ENCODE peak calls at places on chromosomes 1 and 21, in six cellular contexts. B, N, K, O, Q and Y are unnamed samples.

GRCh38 chr1:201660931-201661822 is 122.2 kb downstream of the NAV1 start:
- DNase-seq in O (no peak), N (peak; percentile 34), Q (no peak), B (peak; percentile 31), K (no peak), Y (no peak)

GRCh38 chr1:175207971-175208370 is 15.4 kb upstream of the KIAA0040 start:
- DNase-seq in N (no peak), Q (no peak), B (no peak), O (no peak), K (no peak), Y (no peak)

GRCh38 chr1:32045770-32046169 is 27.0 kb upstream of the TMEM39B start:
- DNase-seq in B (no peak), Q (no peak), N (no peak), K (no peak), O (no peak), Y (no peak)

GRCh38 chr1:3717715-3718601 is 34.3 kb upstream of the CCDC27 start:
- DNase-seq in K (no peak), N (peak; percentile 84), B (no peak), Q (no peak), O (no peak), Y (no peak)

GRCh38 chr1:204271970-204272369 is 58.2 kb upstream of the GOLT1A start:
- DNase-seq in Q (no peak), B (no peak), O (no peak), K (no peak), N (no peak), Y (no peak)

GRCh38 chr1:199122532-199123311 is 483.9 kb downstream of the PTPRC start:
- DNase-seq in N (no peak), B (peak; percentile 43), K (no peak), Q (peak; percentile 79), O (no peak), Y (peak; percentile 59)

GRCh38 chr1:152683846-152684245 is 2.1 kb upstream of the LCE2B start:
- DNase-seq in B (peak; percentile 12), O (no peak), K (no peak), Q (no peak), N (no peak), Y (no peak)

GRCh38 chr1:100989306-100990077 is 36.1 kb downstream of the DPH5 start:
- DNase-seq in N (no peak), O (no peak), K (no peak), Q (peak; percentile 54), B (peak; percentile 84), Y (peak; percentile 83)

GRCh38 chr1:199684686-199685273 is 342.7 kb upstream of the NR5A2 start:
- DNase-seq in Q (peak; percentile 80), N (peak; percentile 58), B (peak; percentile 75), K (no peak), O (peak; percentile 36), Y (peak; percentile 73)

GRCh38 chr1:17259233-17259873 is 10.5 kb downstream of the PADI3 start:
- DNase-seq in N (no peak), O (no peak), K (no peak), B (peak; percentile 28), Q (no peak), Y (peak; percentile 18)

GRCh38 chr1:160362168-160362941 is 4.5 kb upstream of the NHLH1 start:
- DNase-seq in N (peak; percentile 28), Q (no peak), B (peak; percentile 18), K (no peak), O (no peak), Y (no peak)

GRCh38 chr1:1203561-1204424 is 2.6 kb downstream of the TNFRSF18 start:
- DNase-seq in K (peak; percentile 11), N (no peak), Q (no peak), O (no peak), B (no peak), Y (no peak)

GRCh38 chr21:37582613-37583012 is 216.0 kb downstream of the DYRK1A start:
- DNase-seq in N (peak; percentile 60), O (no peak), Q (peak; percentile 68), B (peak; percentile 52), K (no peak), Y (peak; percentile 73)

GRCh38 chr1:151898519-151898991 is 10.8 kb downstream of the THEM4 start:
- DNase-seq in Q (no peak), B (no peak), K (no peak), N (no peak), O (peak; percentile 49), Y (no peak)

GRCh38 chr21:39208624-39209333 is 25.5 kb upstream of the PSMG1 start:
- DNase-seq in B (no peak), O (peak; percentile 62), Q (no peak), K (no peak), N (no peak), Y (no peak)

GRCh38 chr1:186435336-186435735 is 25.6 kb downstream of the PDC start:
- DNase-seq in B (peak; percentile 13), O (no peak), Q (peak; percentile 1), K (no peak), N (no peak), Y (no peak)

GRCh38 chr1:6417961-6418667 is 1.6 kb downstream of the HES2 start:
- DNase-seq in Q (no peak), B (no peak), K (no peak), O (peak; percentile 72), N (no peak), Y (no peak)

GRCh38 chr1:209587778-209588177 is 4.3 kb downstream of the CAMK1G start:
- DNase-seq in O (no peak), B (peak; percentile 16), Q (peak; percentile 93), N (no peak), K (no peak), Y (no peak)

GRCh38 chr1:164559342-164560070 is 522 bp downstream of the PBX1 start:
- DNase-seq in Q (peak; percentile 44), K (peak; percentile 34), O (peak; percentile 46), N (peak; percentile 59), B (no peak), Y (peak; percentile 54)

GRCh38 chr21:45551316-45551715 is 9.1 kb upstream of the SLC19A1 start:
- DNase-seq in B (peak; percentile 59), N (no peak), O (no peak), Q (peak; percentile 88), K (peak; percentile 9), Y (peak; percentile 71)

GRCh38 chr21:45471229-45472052 is 66.5 kb downstream of the COL18A1 start:
- DNase-seq in K (peak; percentile 59), B (peak; percentile 93), Q (peak; percentile 82), N (no peak), O (no peak), Y (peak; percentile 93)

GRCh38 chr1:147669475-147670318 is 627 bp downstream of the ACP6 start:
- DNase-seq in Q (peak; percentile 83), K (peak; percentile 26), N (peak; percentile 60), B (peak; percentile 40), O (peak; percentile 60), Y (peak; percentile 50)

GRCh38 chr1:98260421-98260820 is 339.6 kb upstream of the DPYD start:
- DNase-seq in B (no peak), N (no peak), Q (no peak), K (no peak), O (no peak), Y (no peak)

GRCh38 chr1:48674641-48675040 is 102.0 kb downstream of the BEND5 start:
- DNase-seq in N (no peak), Q (peak; percentile 47), K (no peak), O (no peak), B (peak; percentile 38), Y (peak; percentile 72)

GRCh38 chr1:111967067-111967690 is 22.3 kb downstream of the KCND3 start:
- DNase-seq in K (no peak), O (no peak), B (no peak), N (peak; percentile 68), Q (no peak), Y (no peak)

GRCh38 chr1:43834280-43835140 is 99.1 kb upstream of the ARTN start:
- DNase-seq in N (no peak), O (no peak), Q (peak; percentile 86), K (no peak), B (peak; percentile 89), Y (peak; percentile 97)

GRCh38 chr1:52523376-52523775 is 29.5 kb downstream of the TUT4 start:
- DNase-seq in K (no peak), B (peak; percentile 26), N (no peak), Q (no peak), O (no peak), Y (peak; percentile 18)

GRCh38 chr1:22347854-22348760 is 103.5 kb upstream of the ZBTB40 start:
- DNase-seq in Q (peak; percentile 91), K (no peak), B (no peak), O (no peak), N (no peak), Y (peak; percentile 35)

DNA sequence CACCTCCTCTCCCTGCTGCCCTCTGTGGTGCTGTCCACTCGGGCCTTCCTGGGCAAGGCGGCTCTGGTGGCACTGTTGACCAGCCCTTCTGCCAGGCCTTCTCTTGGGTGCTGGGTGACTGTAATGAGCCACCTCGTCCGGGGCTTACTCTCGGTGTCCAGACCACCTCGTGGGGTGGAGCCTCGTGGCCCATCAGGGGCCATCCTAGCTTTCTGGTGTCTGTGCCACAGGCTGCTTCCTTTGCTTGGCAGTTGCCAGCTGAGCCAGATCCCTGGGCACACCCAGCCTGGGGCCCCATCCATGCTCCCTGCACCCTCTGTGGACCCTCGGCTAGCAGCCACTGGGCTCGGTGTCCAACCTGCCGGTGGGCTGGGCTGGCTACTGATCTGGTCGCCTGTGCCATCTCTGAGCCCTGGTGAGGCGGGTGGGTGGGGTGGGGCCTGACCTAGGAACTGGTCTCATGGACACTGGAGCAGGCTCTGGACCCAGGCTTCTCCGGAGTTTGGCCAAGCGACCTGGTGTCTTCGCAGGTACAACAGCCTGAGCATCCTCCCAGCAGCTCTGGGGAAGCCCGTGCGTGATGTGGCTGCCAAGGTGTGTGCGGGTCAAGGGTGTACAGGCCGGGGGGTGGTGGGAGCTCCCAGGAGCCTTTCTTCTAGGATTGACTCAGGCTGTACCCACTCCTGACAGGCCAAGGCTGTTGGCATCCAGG is 1.4 kb downstream of the PRXL2B start:
- DNase-seq in O (no peak), N (no peak), Q (no peak), K (no peak), B (no peak), Y (no peak)
- H3K4me3 ChIP-seq in O (peak overlapping the region; percentile 88), N (no peak overlapping the region), Q (peak overlapping the region; percentile 96), K (peak overlapping the region; percentile 86), B (peak overlapping the region; percentile 75), Y (peak overlapping the region; percentile 61)

GRCh38 chr1:29653886-29654450 is 417.6 kb downstream of the PTPRU start:
- DNase-seq in K (no peak), Q (no peak), N (no peak), B (no peak), O (peak; percentile 6), Y (no peak)

GRCh38 chr1:29655145-29655544 is 418.8 kb downstream of the PTPRU start:
- DNase-seq in Q (no peak), K (no peak), N (no peak), O (peak; percentile 1), B (no peak), Y (no peak)

GRCh38 chr1:29657816-29658215 is 421.5 kb downstream of the PTPRU start:
- DNase-seq in K (no peak), Q (no peak), B (no peak), N (no peak), O (peak; percentile 2), Y (no peak)

GRCh38 chr1:29658688-29659087 is 422.4 kb downstream of the PTPRU start:
- DNase-seq in Q (no peak), B (no peak), O (no peak), N (no peak), K (no peak), Y (no peak)

GRCh38 chr1:29655945-29656866 is 419.9 kb downstream of the PTPRU start:
- DNase-seq in N (peak; percentile 20), Q (peak; percentile 42), K (no peak), B (no peak), O (peak; percentile 13), Y (no peak)
- TF ChIP-seq CTCF in N (peak; percentile 40), Q (peak; percentile 65), K (peak; percentile 15), B (peak; percentile 31), O (no peak), Y (peak; percentile 55)

GRCh38 chr1:206828061-206828460 is 37.4 kb upstream of the IL20 start:
- DNase-seq in B (no peak), Q (no peak), K (no peak), O (no peak), N (peak; percentile 32), Y (no peak)
- H3K4me3 ChIP-seq in B (no peak overlapping the region), Q (no peak overlapping the region), K (no peak overlapping the region), O (no peak overlapping the region), N (no peak overlapping the region), Y (no peak overlapping the region)

GRCh38 chr1:16145030-16145987 is 10.6 kb downstream of the EPHA2 start:
- DNase-seq in K (peak; percentile 90), O (peak; percentile 88), B (peak; percentile 87), Q (peak; percentile 97), N (peak; percentile 57), Y (peak; percentile 94)
- TF ChIP-seq CTCF in K (no peak), O (no peak), B (no peak), Q (no peak), N (no peak), Y (no peak)